ENCODE peak calls at places on chromosomes 5 and 9, in five cellular contexts. V is brain microvascular endothelial cell, K is breast epithelium, H is WERI-Rb-1, B is Peyer's patch. S is an unnamed sample.

GRCh38 chr9:70551391-70551790 is 136.9 kb upstream of the KLF9 start:
- DNase-seq in V (no peak), K (no peak), B (no peak), H (no peak), S (no peak)

GRCh38 chr5:179123109-179123426 is 62.9 kb downstream of the ZNF354C start:
- DNase-seq in K (no peak), V (no peak), H (no peak), B (peak), S (no peak)

GRCh38 chr5:53249529-53249928 is 140.0 kb upstream of the MOCS2 start:
- DNase-seq in H (no peak), V (peak), B (peak), K (no peak), S (no peak)

GRCh38 chr5:89901983-89902382 is 507.6 kb downstream of the CETN3 start:
- DNase-seq in V (no peak), H (no peak), B (no peak), K (no peak), S (no peak)

GRCh38 chr5:149264432-149265069 is 7.1 kb upstream of the AFAP1L1 start:
- DNase-seq in K (no peak), B (peak), H (peak), V (no peak), S (peak)

GRCh38 chr5:116289276-116289675 is 204.5 kb downstream of the COMMD10 start:
- DNase-seq in B (no peak), K (no peak), H (no peak), V (no peak), S (no peak)

GRCh38 chr9:133429641-133430161 is 7.5 kb downstream of the ADAMTS13 start:
- DNase-seq in V (peak), H (peak), K (no peak), B (peak), S (no peak)

GRCh38 chr5:80960531-80961375 is 590 bp downstream of the RASGRF2 start:
- DNase-seq in H (peak), V (no peak), K (no peak), B (peak), S (peak)

GRCh38 chr9:96048116-96048953 is 172.8 kb downstream of the ERCC6L2 start:
- DNase-seq in K (no peak), H (peak), V (no peak), B (no peak), S (no peak)

GRCh38 chr9:114431003-114431402 is 43.2 kb upstream of the AKNA start:
- DNase-seq in K (no peak), H (no peak), V (no peak), B (peak), S (no peak)

GRCh38 chr9:113886003-113886324 is 9.9 kb downstream of the ZNF618 start:
- DNase-seq in H (no peak), B (no peak), K (no peak), V (no peak), S (no peak)

GRCh38 chr5:144144956-144145751 is 25.3 kb downstream of the YIPF5 start:
- DNase-seq in K (no peak), H (no peak), V (no peak), B (no peak), S (no peak)

GRCh38 chr9:79432485-79432884 is 139.3 kb upstream of the TLE4 start:
- DNase-seq in H (no peak), K (no peak), B (no peak), V (no peak), S (peak)

GRCh38 chr5:119300311-119300670 is 55.5 kb upstream of the TNFAIP8 start:
- DNase-seq in B (no peak), K (no peak), V (no peak), H (no peak), S (no peak)

GRCh38 chr5:119302916-119303897 is 52.6 kb upstream of the TNFAIP8 start:
- DNase-seq in H (no peak), B (no peak), V (peak), K (no peak), S (no peak)

GRCh38 chr5:119301210-119301609 is 54.6 kb upstream of the TNFAIP8 start:
- DNase-seq in B (no peak), V (no peak), H (no peak), K (no peak), S (no peak)

GRCh38 chr5:119302449-119302848 is 53.4 kb upstream of the TNFAIP8 start:
- DNase-seq in V (no peak), K (no peak), B (no peak), H (no peak), S (no peak)

GRCh38 chr5:119301947-119302346 is 53.9 kb upstream of the TNFAIP8 start:
- DNase-seq in B (no peak), V (no peak), K (no peak), H (no peak), S (no peak)
- H3K27ac ChIP-seq in B (no peak), V (no peak), K (no peak), H (no peak), S (no peak)

DNA sequence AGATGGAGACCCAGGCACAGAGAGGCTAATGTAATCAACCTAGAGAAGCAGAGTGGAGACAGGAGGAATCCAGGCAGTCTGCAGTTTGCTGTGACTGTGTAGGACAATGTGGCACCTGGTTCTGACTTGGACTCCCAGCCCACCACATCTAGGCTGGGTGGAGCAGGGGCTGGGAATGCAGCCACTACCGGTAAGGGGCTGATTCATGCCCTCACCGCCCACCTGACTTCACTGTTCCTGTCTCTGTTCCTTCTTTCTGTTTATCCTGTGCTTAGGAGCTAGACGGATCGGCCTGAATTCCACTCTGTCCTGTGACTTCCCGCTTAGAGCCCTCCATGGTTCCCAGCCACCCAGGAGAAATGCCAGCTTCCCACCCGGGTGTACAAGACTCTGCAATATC is 2.6 kb downstream of the PDLIM4 start:
- DNase-seq in H (peak), B (peak), V (peak), K (no peak), S (no peak)
- H3K4me3 ChIP-seq in H (no peak), B (no peak), V (peak), K (no peak), S (no peak)

DNA sequence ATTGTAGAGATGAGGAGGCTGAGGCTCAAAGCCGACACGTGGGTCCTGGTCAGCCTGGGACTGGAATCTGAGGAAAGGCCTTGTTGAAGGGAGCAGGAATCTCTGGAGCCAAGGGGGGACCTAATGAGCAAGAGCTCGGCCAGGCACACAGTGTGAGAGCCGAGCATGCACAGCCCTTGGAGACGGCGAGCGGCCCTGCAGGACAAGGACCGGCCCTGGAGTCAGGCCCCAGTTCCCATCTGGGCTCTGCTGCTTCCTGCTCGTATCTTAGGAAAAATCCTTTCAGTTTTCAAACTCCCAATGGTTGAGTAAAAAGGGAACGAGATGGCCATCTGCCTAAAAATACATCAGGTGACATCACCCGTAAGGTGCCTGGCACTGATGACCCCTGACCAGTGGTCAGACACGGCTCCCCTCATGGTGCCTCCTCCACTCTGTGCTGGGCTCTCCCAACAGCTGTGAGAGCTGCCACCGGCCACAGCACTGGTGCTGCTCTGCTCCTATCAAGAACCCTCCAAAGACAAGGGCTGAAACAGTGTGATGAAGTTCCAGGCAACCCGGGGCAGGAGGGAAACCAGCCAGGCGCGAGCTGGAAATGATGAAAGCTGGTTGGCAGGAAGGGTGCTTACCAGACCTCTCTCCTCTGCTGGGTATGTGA is 16.3 kb downstream of the LMAN2 start:
- DNase-seq in B (no peak), V (no peak), K (no peak), H (no peak), S (no peak)
- H3K27ac ChIP-seq in B (no peak), V (no peak), K (no peak), H (no peak), S (no peak)

GRCh38 chr9:93183106-93183662 is 755 bp upstream of the WNK2 start:
- DNase-seq in V (no peak), K (no peak), B (no peak), H (no peak), S (no peak)
- H3K4me3 ChIP-seq in V (no peak), K (no peak), B (no peak), H (peak), S (peak)

GRCh38 chr5:82274343-82275266 is 3.5 kb downstream of the RPS23 start:
- DNase-seq in K (no peak), H (no peak), V (no peak), B (no peak), S (no peak)

GRCh38 chr5:82272957-82273356 is 5.2 kb downstream of the RPS23 start:
- DNase-seq in V (no peak), B (no peak), H (no peak), K (no peak), S (no peak)

GRCh38 chr5:82276800-82277612 is 1.1 kb downstream of the RPS23 start:
- DNase-seq in B (no peak), H (no peak), K (no peak), V (no peak), S (no peak)

GRCh38 chr5:82277613-82277986 is 554 bp downstream of the RPS23 start:
- DNase-seq in H (no peak), B (no peak), V (no peak), K (no peak), S (no peak)

GRCh38 chr5:82275267-82275664 is 2.9 kb downstream of the RPS23 start:
- DNase-seq in V (no peak), B (no peak), K (no peak), H (no peak), S (no peak)
- H3K27ac ChIP-seq in V (no peak), B (no peak), K (no peak), H (no peak), S (no peak)

GRCh38 chr9:121268598-121269029 is 652 bp downstream of the GSN start:
- DNase-seq in V (no peak), H (no peak), K (no peak), B (no peak), S (no peak)

GRCh38 chr9:121266356-121266755 is 1.6 kb upstream of the GSN start:
- DNase-seq in B (no peak), H (no peak), K (no peak), V (no peak), S (no peak)

GRCh38 chr9:121267689-121268597 is at the start of gene GSN:
- DNase-seq in V (no peak), B (peak), H (peak), K (peak), S (peak)

GRCh38 chr9:121269030-121269887 is 1.3 kb downstream of the GSN start:
- DNase-seq in K (no peak), V (no peak), H (peak), B (peak), S (no peak)

GRCh38 chr9:121266906-121267650 is 884 bp upstream of the GSN start:
- DNase-seq in B (no peak), H (no peak), K (no peak), V (no peak), S (no peak)
- H3K4me3 ChIP-seq in B (peak), H (peak), K (peak), V (no peak), S (peak)

S was measured in CD8-positive, alpha-beta memory T cell.